ENCODE peak calls at places on chromosomes 4 and X, in eight cellular contexts. H is mucosa of descending colon, K is fibroblast of mammary gland, L is tibial nerve, J is choroid plexus epithelial cell, Z is lower leg skin, A is kidney epithelial cell, X is thyroid gland. Y is an unnamed sample.

GRCh38 chr4:106478152-106478551 is 109.6 kb upstream of the GIMD1 start:
- DNase-seq in H (no peak), K (no peak), L (no peak), J (no peak), Z (no peak), A (no peak), X (no peak), Y (no peak)

GRCh38 chrX:3044671-3045070 is 3.4 kb downstream of the ARSF start:
- DNase-seq in H (no peak), K (no peak), L (no peak), J (no peak), Z (no peak), A (no peak), X (no peak), Y (no peak)

GRCh38 chr4:57154191-57154590 is 44.0 kb upstream of the IGFBP7 start:
- DNase-seq in H (no peak), K (no peak), L (no peak), J (no peak), Z (no peak), A (no peak), X (no peak), Y (no peak)

GRCh38 chr4:53598483-53598882 is 7.2 kb upstream of the LNX1 start:
- DNase-seq in H (no peak), K (no peak), L (no peak), J (no peak), Z (no peak), A (no peak), X (no peak), Y (no peak)

GRCh38 chr4:61223385-61223784 is 23.3 kb downstream of the ADGRL3 start:
- DNase-seq in H (no peak), K (no peak), L (no peak), J (no peak), Z (no peak), A (no peak), X (no peak), Y (no peak)

GRCh38 chrX:21929209-21929608 is 11.3 kb upstream of the SMS start:
- DNase-seq in H (no peak), K (no peak), L (no peak), J (no peak), Z (no peak), A (no peak), X (no peak), Y (no peak)

GRCh38 chr4:86856896-86857295 is 7.7 kb upstream of the SLC10A6 start:
- DNase-seq in H (no peak), K (no peak), L (no peak), J (no peak), Z (no peak), A (no peak), X (no peak), Y (no peak)

GRCh38 chr4:114780205-114780604 is 181.6 kb downstream of the UGT8 start:
- DNase-seq in H (no peak), K (peak; percentile 17), L (no peak), J (peak; percentile 81), Z (no peak), A (peak; percentile 1), X (no peak), Y (no peak)

GRCh38 chr4:109560687-109561452 is 824 bp downstream of the MCUB start:
- DNase-seq in H (peak; percentile 70), K (peak; percentile 87), L (peak; percentile 47), J (peak; percentile 78), Z (peak; percentile 28), A (peak; percentile 45), X (peak; percentile 23), Y (peak; percentile 48)

GRCh38 chr4:56668267-56668666 is 12.8 kb downstream of the HOPX start:
- DNase-seq in H (no peak), K (peak; percentile 55), L (no peak), J (no peak), Z (no peak), A (no peak), X (no peak), Y (no peak)

GRCh38 chr4:2794707-2795557 is 2.0 kb downstream of the SH3BP2 start:
- DNase-seq in H (peak; percentile 86), K (peak; percentile 73), L (peak; percentile 52), J (peak; percentile 79), Z (peak; percentile 56), A (no peak), X (peak; percentile 68), Y (no peak)

GRCh38 chr4:124703154-124703553 is 9.4 kb downstream of the ANKRD50 start:
- DNase-seq in H (no peak), K (no peak), L (no peak), J (no peak), Z (no peak), A (no peak), X (no peak), Y (no peak)

GRCh38 chr4:91826186-91826585 is 477.6 kb upstream of the GRID2 start:
- DNase-seq in H (no peak), K (no peak), L (no peak), J (peak; percentile 72), Z (no peak), A (peak; percentile 39), X (no peak), Y (no peak)

GRCh38 chrX:16892504-16893362 is 22.6 kb upstream of the RBBP7 start:
- DNase-seq in H (no peak), K (peak; percentile 82), L (peak; percentile 78), J (peak; percentile 89), Z (peak; percentile 44), A (no peak), X (peak; percentile 67), Y (peak; percentile 19)

GRCh38 chr4:1288786-1289185 is 905 bp upstream of the MAEA start:
- DNase-seq in H (no peak), K (no peak), L (no peak), J (no peak), Z (no peak), A (no peak), X (no peak), Y (no peak)

GRCh38 chr4:1285151-1285789 is 4.4 kb upstream of the MAEA start:
- DNase-seq in H (no peak), K (no peak), L (no peak), J (no peak), Z (no peak), A (no peak), X (no peak), Y (no peak)

GRCh38 chr4:1283711-1284110 is 6.0 kb upstream of the MAEA start:
- DNase-seq in H (no peak), K (no peak), L (no peak), J (no peak), Z (no peak), A (no peak), X (no peak), Y (no peak)

GRCh38 chr4:1289232-1290164 is at the start of gene MAEA:
- DNase-seq in H (peak; percentile 97), K (peak; percentile 95), L (peak; percentile 93), J (peak; percentile 97), Z (peak; percentile 96), A (peak; percentile 80), X (peak; percentile 97), Y (peak; percentile 97)

DNA sequence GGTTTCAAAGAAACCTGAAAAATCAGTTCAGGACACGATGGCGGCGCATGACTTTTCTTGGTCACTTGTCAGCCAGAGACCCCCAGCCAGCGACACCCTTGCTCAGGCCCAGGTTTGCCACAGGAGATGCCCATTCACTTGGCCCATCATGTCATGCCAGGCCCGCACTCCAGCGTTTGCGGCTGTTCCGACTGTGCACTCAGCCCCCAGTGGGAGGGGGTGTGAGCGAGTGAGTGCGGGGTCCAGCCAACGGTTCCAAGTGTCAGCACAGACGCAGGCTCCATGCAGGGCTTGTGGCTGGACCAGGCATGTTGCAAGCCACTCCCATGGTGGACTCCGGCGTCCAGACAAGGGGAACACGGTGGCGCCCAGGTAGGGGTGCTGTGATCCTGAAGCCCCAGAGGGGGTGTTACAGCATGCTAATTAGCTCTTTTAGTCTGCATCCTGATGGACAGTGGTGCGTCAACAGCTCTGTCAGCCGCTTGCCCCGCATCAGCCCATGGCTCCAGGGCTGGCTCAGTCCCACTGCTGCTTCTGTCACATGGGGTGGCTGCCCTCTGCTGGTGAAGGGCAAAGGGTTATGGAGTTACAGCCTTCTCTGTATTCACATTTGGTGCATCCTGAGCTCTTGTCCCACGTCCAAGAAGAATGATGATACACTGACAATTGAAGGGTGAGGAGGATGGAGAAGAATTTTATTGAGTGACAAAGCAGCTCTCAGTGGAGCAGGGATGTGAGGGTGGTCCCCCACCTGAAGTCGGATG is 3.7 kb upstream of the MAEA start:
- DNase-seq in H (no peak), K (peak; percentile 40), L (no peak), J (no peak), Z (no peak), A (no peak), X (no peak), Y (peak; percentile 35)
- TF ChIP-seq CTCF in H (no peak), K (peak; percentile 23), L (no peak), J (no peak), Z (no peak), A (no peak), X (no peak), Y (peak; percentile 30)

DNA sequence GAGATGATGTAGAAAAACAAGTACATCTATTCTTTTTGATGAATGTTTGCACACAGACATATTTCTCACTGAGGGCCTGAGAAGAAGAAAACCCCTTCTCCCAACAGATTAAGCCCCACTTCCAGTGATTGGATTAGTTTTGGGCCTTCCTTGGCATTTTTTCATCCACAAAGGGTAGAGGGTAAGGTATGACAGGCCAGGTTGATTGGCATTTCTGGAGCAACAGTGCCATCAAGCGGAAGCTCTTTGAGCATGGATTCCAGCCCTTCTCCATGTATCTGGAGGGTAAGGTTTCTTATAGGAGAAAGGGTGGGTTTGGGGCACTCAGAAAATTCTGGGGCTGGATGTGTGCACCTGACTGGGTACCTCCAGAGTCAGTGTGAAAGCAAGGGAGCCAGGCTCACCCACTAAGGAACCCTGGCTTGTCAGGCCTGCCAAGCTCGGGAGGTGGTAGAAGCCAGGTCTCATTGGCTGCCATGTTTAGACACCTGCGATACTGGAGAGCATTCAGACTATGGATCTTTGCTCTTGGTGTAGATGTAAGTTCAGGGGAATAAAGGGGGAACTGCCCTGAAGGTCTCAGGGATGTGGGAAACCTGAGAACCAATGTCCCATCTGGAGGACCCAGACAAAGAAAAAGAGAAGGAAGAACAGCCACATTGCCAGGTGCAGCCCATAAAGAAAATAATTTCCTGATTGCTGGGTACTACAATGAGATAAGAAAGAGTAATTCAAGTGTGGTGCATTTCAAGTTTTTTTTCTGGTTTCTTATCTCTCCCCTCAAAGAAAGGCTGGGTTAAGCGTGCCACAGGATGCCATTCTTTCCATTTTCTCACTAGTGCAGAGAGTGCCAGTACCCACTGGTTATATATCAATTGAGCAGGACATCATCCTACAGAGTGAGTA is 222.3 kb upstream of the AGTR2 start:
- DNase-seq in H (no peak), K (no peak), L (no peak), J (no peak), Z (no peak), A (no peak), X (no peak), Y (no peak)
- TF ChIP-seq CTCF in H (no peak), K (no peak), L (no peak), J (no peak), Z (no peak), A (peak; percentile 5), X (no peak), Y (no peak)

GRCh38 chr4:151489462-151490203 is 80.7 kb downstream of the FHIP1A start:
- DNase-seq in H (no peak), K (no peak), L (no peak), J (no peak), Z (no peak), A (no peak), X (peak; percentile 74), Y (no peak)
- TF ChIP-seq CTCF in H (no peak), K (no peak), L (no peak), J (no peak), Z (no peak), A (no peak), X (no peak), Y (no peak)

DNA sequence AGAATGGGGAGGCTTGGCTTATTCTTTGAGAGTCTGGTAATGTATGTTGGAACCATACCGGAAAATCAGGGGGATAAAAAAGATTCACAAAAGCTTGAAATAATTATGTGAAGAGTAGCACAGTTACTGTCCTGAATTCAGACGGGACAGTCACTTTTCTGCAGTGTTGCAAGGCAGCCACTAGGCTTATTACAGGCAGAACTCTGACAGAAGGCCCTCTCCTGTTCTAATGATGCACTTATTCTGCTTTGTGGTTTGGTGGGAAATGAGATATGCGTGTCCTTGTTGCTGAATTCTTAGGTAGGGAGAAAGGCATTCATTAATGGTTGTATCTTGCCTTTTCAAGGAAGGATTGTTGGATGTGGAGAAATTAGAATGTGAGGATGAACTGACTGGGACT is 37.2 kb downstream of the GUCY1B1 start:
- DNase-seq in H (no peak), K (peak; percentile 35), L (no peak), J (peak; percentile 57), Z (no peak), A (no peak), X (no peak), Y (no peak)
- TF ChIP-seq CTCF in H (no peak), K (peak; percentile 41), L (no peak), J (peak; percentile 66), Z (no peak), A (peak; percentile 40), X (peak; percentile 23), Y (no peak)